ENCODE peak calls at places on chromosomes 4 and X, in six cellular contexts. One of them, this sample, is unnamed.

GRCh38 chr4:6441758-6442157 is 30.7 kb downstream of the PPP2R2C start:
- DNase-seq in NB4: no peak
- DNase-seq in tibial nerve: no peak
- DNase-seq in esophagus squamous epithelium: no peak
- DNase-seq in lower leg skin: no peak
- DNase-seq in stomach: no peak
- DNase-seq in this sample: no peak

GRCh38 chrX:154013614-154014360 is 5.9 kb downstream of the IRAK1 start:
- DNase-seq in NB4: peak
- DNase-seq in tibial nerve: no peak
- DNase-seq in esophagus squamous epithelium: no peak
- DNase-seq in lower leg skin: no peak
- DNase-seq in stomach: peak
- DNase-seq in this sample: peak

GRCh38 chrX:69109706-69110635 is 55.3 kb downstream of the PJA1 start:
- DNase-seq in NB4: no peak
- DNase-seq in tibial nerve: peak
- DNase-seq in esophagus squamous epithelium: no peak
- DNase-seq in lower leg skin: no peak
- DNase-seq in stomach: no peak
- DNase-seq in this sample: no peak

GRCh38 chrX:68839771-68840170 is 10.9 kb downstream of the EFNB1 start:
- DNase-seq in NB4: no peak
- DNase-seq in tibial nerve: no peak
- DNase-seq in esophagus squamous epithelium: no peak
- DNase-seq in lower leg skin: peak
- DNase-seq in stomach: no peak
- DNase-seq in this sample: no peak

GRCh38 chr4:48766393-48766792 is 13.7 kb downstream of the FRYL start:
- DNase-seq in NB4: no peak
- DNase-seq in tibial nerve: no peak
- DNase-seq in esophagus squamous epithelium: no peak
- DNase-seq in lower leg skin: no peak
- DNase-seq in stomach: no peak
- DNase-seq in this sample: no peak

GRCh38 chr4:54228064-54228527 is 997 bp upstream of the PDGFRA start:
- DNase-seq in NB4: peak
- DNase-seq in tibial nerve: peak
- DNase-seq in esophagus squamous epithelium: peak
- DNase-seq in lower leg skin: peak
- DNase-seq in stomach: peak
- DNase-seq in this sample: peak

GRCh38 chr4:85543832-85544231 is 68.9 kb downstream of the ARHGAP24 start:
- DNase-seq in NB4: no peak
- DNase-seq in tibial nerve: no peak
- DNase-seq in esophagus squamous epithelium: no peak
- DNase-seq in lower leg skin: no peak
- DNase-seq in stomach: no peak
- DNase-seq in this sample: no peak

GRCh38 chr4:152110780-152111179 is 350.0 kb upstream of the GATB start:
- DNase-seq in NB4: no peak
- DNase-seq in tibial nerve: no peak
- DNase-seq in esophagus squamous epithelium: no peak
- DNase-seq in lower leg skin: no peak
- DNase-seq in stomach: no peak
- DNase-seq in this sample: no peak

GRCh38 chr4:153947998-153948397 is 159.1 kb upstream of the SFRP2 start:
- DNase-seq in NB4: no peak
- DNase-seq in tibial nerve: no peak
- DNase-seq in esophagus squamous epithelium: no peak
- DNase-seq in lower leg skin: no peak
- DNase-seq in stomach: no peak
- DNase-seq in this sample: no peak

GRCh38 chrX:123450217-123450616 is 266.1 kb downstream of the GRIA3 start:
- DNase-seq in NB4: peak
- DNase-seq in tibial nerve: no peak
- DNase-seq in esophagus squamous epithelium: no peak
- DNase-seq in lower leg skin: no peak
- DNase-seq in stomach: no peak
- DNase-seq in this sample: no peak

GRCh38 chr4:113961322-113961698 is 18.1 kb downstream of the ARSJ start:
- DNase-seq in NB4: no peak
- DNase-seq in tibial nerve: no peak
- DNase-seq in esophagus squamous epithelium: no peak
- DNase-seq in lower leg skin: no peak
- DNase-seq in stomach: no peak
- DNase-seq in this sample: no peak

GRCh38 chr4:113955948-113956347 is 23.5 kb downstream of the ARSJ start:
- DNase-seq in NB4: no peak
- DNase-seq in tibial nerve: no peak
- DNase-seq in esophagus squamous epithelium: no peak
- DNase-seq in lower leg skin: no peak
- DNase-seq in stomach: no peak
- DNase-seq in this sample: no peak

GRCh38 chr4:113957961-113958360 is 21.5 kb downstream of the ARSJ start:
- DNase-seq in NB4: no peak
- DNase-seq in tibial nerve: no peak
- DNase-seq in esophagus squamous epithelium: no peak
- DNase-seq in lower leg skin: no peak
- DNase-seq in stomach: no peak
- DNase-seq in this sample: no peak

GRCh38 chr4:113960684-113961321 is 18.6 kb downstream of the ARSJ start:
- DNase-seq in NB4: no peak
- DNase-seq in tibial nerve: no peak
- DNase-seq in esophagus squamous epithelium: no peak
- DNase-seq in lower leg skin: no peak
- DNase-seq in stomach: no peak
- DNase-seq in this sample: no peak

GRCh38 chr4:113958766-113959540 is 20.5 kb downstream of the ARSJ start:
- DNase-seq in NB4: peak
- DNase-seq in tibial nerve: no peak
- DNase-seq in esophagus squamous epithelium: no peak
- DNase-seq in lower leg skin: no peak
- DNase-seq in stomach: no peak
- DNase-seq in this sample: no peak
- TF ChIP-seq POLR2A in NB4: no peak
- TF ChIP-seq POLR2A in tibial nerve: no peak
- TF ChIP-seq POLR2A in esophagus squamous epithelium: no peak
- TF ChIP-seq POLR2A in lower leg skin: no peak
- TF ChIP-seq POLR2A in stomach: no peak
- TF ChIP-seq POLR2A in this sample: no peak

GRCh38 chr4:1027916-1028240 is 16.5 kb downstream of the FGFRL1 start:
- DNase-seq in NB4: no peak
- DNase-seq in tibial nerve: no peak
- DNase-seq in esophagus squamous epithelium: no peak
- DNase-seq in lower leg skin: no peak
- DNase-seq in stomach: no peak
- DNase-seq in this sample: no peak
- TF ChIP-seq POLR2A in NB4: peak
- TF ChIP-seq POLR2A in tibial nerve: no peak
- TF ChIP-seq POLR2A in esophagus squamous epithelium: no peak
- TF ChIP-seq POLR2A in lower leg skin: no peak
- TF ChIP-seq POLR2A in stomach: no peak
- TF ChIP-seq POLR2A in this sample: no peak

DNA sequence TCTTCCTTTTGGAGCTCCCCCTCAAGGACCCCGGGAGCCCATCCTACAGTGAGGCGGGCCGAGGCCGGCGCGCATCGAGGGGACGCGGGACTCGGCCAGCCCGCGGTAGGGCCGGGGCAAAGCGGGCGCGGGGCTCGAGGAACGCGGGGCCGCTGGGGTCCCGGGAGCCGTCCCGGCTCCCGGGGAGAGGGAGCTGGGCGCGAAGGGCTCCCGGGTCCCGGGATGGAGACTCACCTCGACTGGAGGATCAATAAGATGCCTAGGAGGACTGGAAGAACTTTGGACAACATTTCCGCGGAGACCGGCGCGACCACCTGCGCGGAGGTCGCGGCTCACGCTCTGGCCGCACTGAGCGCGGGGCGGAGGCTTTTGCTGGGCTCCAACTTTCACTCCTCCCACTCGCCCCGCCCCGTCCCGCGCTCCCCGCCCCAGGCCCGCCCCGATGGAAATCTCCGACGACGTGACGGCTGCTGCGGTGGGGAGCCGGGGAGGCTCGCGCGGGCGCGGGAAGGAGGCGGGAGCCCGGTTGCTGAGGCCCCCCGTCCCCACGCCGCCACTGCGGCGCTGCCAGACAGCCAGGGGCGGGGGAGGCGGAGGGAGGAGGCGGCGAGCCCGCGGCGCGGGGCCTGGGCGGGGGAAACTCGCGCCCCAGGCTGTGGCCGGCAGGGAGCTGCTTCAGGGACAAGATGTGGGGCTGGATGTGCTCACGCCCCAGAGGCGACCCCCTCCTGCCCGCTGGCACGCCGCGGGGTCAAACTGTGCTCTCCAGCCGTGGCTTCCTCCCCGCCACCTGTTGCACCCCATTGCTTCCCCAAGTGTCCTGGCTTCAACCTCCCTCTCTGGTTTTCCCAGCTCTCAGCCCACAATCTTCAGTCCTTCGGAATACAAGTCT is at the start of gene GABRE:
- DNase-seq in NB4: no peak
- DNase-seq in tibial nerve: peak
- DNase-seq in esophagus squamous epithelium: no peak
- DNase-seq in lower leg skin: peak
- DNase-seq in stomach: peak
- DNase-seq in this sample: peak
- TF ChIP-seq POLR2A in NB4: no peak
- TF ChIP-seq POLR2A in tibial nerve: peak
- TF ChIP-seq POLR2A in esophagus squamous epithelium: no peak
- TF ChIP-seq POLR2A in lower leg skin: no peak
- TF ChIP-seq POLR2A in stomach: no peak
- TF ChIP-seq POLR2A in this sample: no peak

GRCh38 chrX:10015711-10016515 is 48.8 kb downstream of the CLDN34 start:
- DNase-seq in NB4: no peak
- DNase-seq in tibial nerve: no peak
- DNase-seq in esophagus squamous epithelium: no peak
- DNase-seq in lower leg skin: peak
- DNase-seq in stomach: no peak
- DNase-seq in this sample: peak
- TF ChIP-seq POLR2A in NB4: no peak
- TF ChIP-seq POLR2A in tibial nerve: no peak
- TF ChIP-seq POLR2A in esophagus squamous epithelium: no peak
- TF ChIP-seq POLR2A in lower leg skin: no peak
- TF ChIP-seq POLR2A in stomach: no peak
- TF ChIP-seq POLR2A in this sample: no peak

DNA sequence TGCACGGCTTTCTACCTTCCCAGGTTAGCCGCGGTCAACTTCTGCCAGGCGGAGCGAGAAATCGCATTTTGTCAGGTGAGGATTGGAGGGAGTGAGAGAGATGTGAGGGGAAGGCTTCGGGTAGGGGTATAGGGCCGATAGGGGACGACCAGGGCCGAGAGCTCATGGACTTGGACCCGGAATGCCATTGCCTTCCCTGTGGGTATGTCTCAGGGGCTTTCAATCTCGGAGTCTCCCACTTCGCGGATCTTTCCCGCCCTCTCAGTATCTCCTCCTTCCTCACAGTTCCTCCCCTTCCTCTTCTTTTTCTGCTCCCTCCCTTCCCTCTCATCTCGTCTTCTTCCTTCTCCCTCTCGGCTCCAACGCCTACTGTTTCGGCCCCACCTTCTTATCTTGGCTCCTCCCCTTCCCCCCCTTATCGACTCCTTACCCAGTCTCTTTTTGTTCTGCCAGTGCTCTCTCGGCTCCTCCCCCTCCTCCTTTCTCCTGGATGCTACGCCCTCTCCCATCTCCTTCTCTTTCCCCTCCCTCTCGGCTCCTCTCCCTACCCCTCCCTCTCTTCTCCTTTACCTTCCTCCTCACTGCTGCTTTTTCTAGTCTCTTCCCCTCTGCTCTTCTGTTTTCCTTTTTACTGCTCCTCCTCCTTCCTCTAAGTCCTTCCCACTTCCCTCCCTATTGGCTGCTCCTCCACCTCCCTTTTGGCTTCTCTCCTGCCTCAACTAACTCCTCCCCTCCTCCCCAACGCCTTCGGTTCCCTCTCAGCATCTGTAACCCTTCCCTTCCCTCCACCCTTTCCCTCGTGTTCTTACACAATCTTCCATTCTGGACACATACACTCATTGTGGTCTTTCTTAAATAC is 29.4 kb upstream of the RBMX start:
- DNase-seq in NB4: peak
- DNase-seq in tibial nerve: peak
- DNase-seq in esophagus squamous epithelium: peak
- DNase-seq in lower leg skin: peak
- DNase-seq in stomach: peak
- DNase-seq in this sample: peak
- TF ChIP-seq POLR2A in NB4: peak
- TF ChIP-seq POLR2A in tibial nerve: peak
- TF ChIP-seq POLR2A in esophagus squamous epithelium: no peak
- TF ChIP-seq POLR2A in lower leg skin: no peak
- TF ChIP-seq POLR2A in stomach: no peak
- TF ChIP-seq POLR2A in this sample: peak

DNA sequence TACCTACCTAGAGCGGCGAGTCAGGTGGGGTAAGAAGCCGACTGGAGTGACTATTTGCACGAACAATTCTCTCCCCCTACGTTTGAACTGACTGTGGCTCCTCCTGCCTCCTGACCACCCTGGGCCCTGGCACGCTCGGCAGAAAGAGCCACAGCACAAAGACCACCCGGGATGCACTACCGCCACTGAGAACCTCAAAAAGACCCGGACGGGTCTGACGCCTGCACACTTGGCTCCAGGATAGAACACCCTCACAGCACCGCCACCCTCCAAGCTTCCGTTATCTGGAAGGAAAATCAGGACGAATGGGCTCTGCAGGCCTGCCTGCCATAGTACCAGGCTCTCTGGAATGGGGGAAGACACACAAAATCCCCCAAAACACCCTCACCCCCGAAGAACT is 2.2 kb downstream of the LRPAP1 start:
- DNase-seq in NB4: no peak
- DNase-seq in tibial nerve: no peak
- DNase-seq in esophagus squamous epithelium: no peak
- DNase-seq in lower leg skin: peak
- DNase-seq in stomach: no peak
- DNase-seq in this sample: no peak
- TF ChIP-seq POLR2A in NB4: no peak
- TF ChIP-seq POLR2A in tibial nerve: no peak
- TF ChIP-seq POLR2A in esophagus squamous epithelium: no peak
- TF ChIP-seq POLR2A in lower leg skin: no peak
- TF ChIP-seq POLR2A in stomach: no peak
- TF ChIP-seq POLR2A in this sample: no peak

GRCh38 chr4:184310881-184311709 is 93.4 kb upstream of the ENPP6 start:
- DNase-seq in NB4: no peak
- DNase-seq in tibial nerve: peak
- DNase-seq in esophagus squamous epithelium: no peak
- DNase-seq in lower leg skin: peak
- DNase-seq in stomach: peak
- DNase-seq in this sample: no peak

GRCh38 chr4:184312126-184312525 is 94.5 kb upstream of the ENPP6 start:
- DNase-seq in NB4: no peak
- DNase-seq in tibial nerve: peak
- DNase-seq in esophagus squamous epithelium: no peak
- DNase-seq in lower leg skin: peak
- DNase-seq in stomach: no peak
- DNase-seq in this sample: no peak

GRCh38 chr4:184313710-184314659 is 96.3 kb upstream of the ENPP6 start:
- DNase-seq in NB4: peak
- DNase-seq in tibial nerve: peak
- DNase-seq in esophagus squamous epithelium: no peak
- DNase-seq in lower leg skin: no peak
- DNase-seq in stomach: no peak
- DNase-seq in this sample: no peak

GRCh38 chr4:184315675-184316359 is 98.1 kb upstream of the ENPP6 start:
- DNase-seq in NB4: no peak
- DNase-seq in tibial nerve: peak
- DNase-seq in esophagus squamous epithelium: no peak
- DNase-seq in lower leg skin: no peak
- DNase-seq in stomach: no peak
- DNase-seq in this sample: no peak

GRCh38 chr4:184313058-184313709 is 95.5 kb upstream of the ENPP6 start:
- DNase-seq in NB4: no peak
- DNase-seq in tibial nerve: peak
- DNase-seq in esophagus squamous epithelium: no peak
- DNase-seq in lower leg skin: no peak
- DNase-seq in stomach: no peak
- DNase-seq in this sample: no peak
- TF ChIP-seq POLR2A in NB4: no peak
- TF ChIP-seq POLR2A in tibial nerve: no peak
- TF ChIP-seq POLR2A in esophagus squamous epithelium: no peak
- TF ChIP-seq POLR2A in lower leg skin: no peak
- TF ChIP-seq POLR2A in stomach: no peak
- TF ChIP-seq POLR2A in this sample: no peak

This sample was measured in ovary.